ENCODE peak calls at places on chromosomes 4 and X, in nine cellular contexts. I is ascending aorta; G is COR-L47; C is GM18507; B is Calu3; L is effector CD4-positive, alpha-beta T cell; R is stimulated activated CD4-positive, alpha-beta T cell treated with anti-CD3 and anti-CD28 coated beads, Interleukin-4, amount 100 ng/mL, for 1 hour; W is H4; A is NCI-H1105 treated with DMSO at 0.1 percent for 48 hours. Z is an unnamed sample.

GRCh38 chrX:34557733-34558132 is 99.4 kb downstream of the TMEM47 start:
- DNase-seq in I (no peak), G (no peak), C (no peak), B (no peak), L (no peak), R (no peak), W (no peak), A (no peak), Z (no peak)

GRCh38 chrX:131816551-131817136 is 206.5 kb upstream of the STK26 start:
- DNase-seq in I (peak), G (no peak), C (no peak), B (no peak), L (peak), R (peak), W (peak), A (no peak), Z (peak)

GRCh38 chrX:14591976-14592375 is 62.6 kb downstream of the GLRA2 start:
- DNase-seq in I (no peak), G (no peak), C (no peak), B (no peak), L (no peak), R (no peak), W (no peak), A (no peak), Z (no peak)

GRCh38 chr4:126265880-126266279 is 951.1 kb downstream of the FAT4 start:
- DNase-seq in I (no peak), G (no peak), C (no peak), B (no peak), L (no peak), R (no peak), W (no peak), A (no peak), Z (no peak)

GRCh38 chr4:60605651-60606354 is 594.3 kb upstream of the ADGRL3 start:
- DNase-seq in I (no peak), G (peak), C (no peak), B (no peak), L (no peak), R (no peak), W (no peak), A (no peak), Z (no peak)

GRCh38 chr4:179586460-179586859 is 2144.2 kb upstream of the AGA start:
- DNase-seq in I (no peak), G (no peak), C (no peak), B (no peak), L (no peak), R (no peak), W (no peak), A (no peak), Z (no peak)

GRCh38 chr4:1206299-1207156 is 34.1 kb upstream of the SPON2 start:
- DNase-seq in I (no peak), G (no peak), C (no peak), B (no peak), L (peak), R (peak), W (no peak), A (peak), Z (no peak)

GRCh38 chr4:99359480-99360204 is 7.1 kb upstream of the ADH1C start:
- DNase-seq in I (no peak), G (no peak), C (no peak), B (no peak), L (no peak), R (no peak), W (no peak), A (no peak), Z (no peak)

GRCh38 chr4:112953295-112953694 is 96.2 kb upstream of the ANK2 start:
- DNase-seq in I (no peak), G (no peak), C (no peak), B (no peak), L (no peak), R (no peak), W (no peak), A (no peak), Z (no peak)